ENCODE peak calls at places on chromosomes 3 and 15, in six cellular contexts. R, X, C, K, Y and T are unnamed samples.

GRCh38 chr3:113546414-113546893 is 14.1 kb downstream of the SIDT1 start:
- DNase-seq in Y (no peak), X (no peak), C (no peak), K (no peak), R (no peak), T (no peak)

GRCh38 chr15:58015565-58015964 is 49.9 kb downstream of the ALDH1A2 start:
- DNase-seq in C (no peak), R (no peak), X (no peak), K (no peak), Y (peak; percentile 22), T (no peak)

GRCh38 chr3:52779411-52780297 is 2.3 kb downstream of the ITIH1 start:
- DNase-seq in Y (no peak), K (no peak), R (no peak), C (no peak), X (no peak), T (peak; percentile 16)

GRCh38 chr3:8652323-8652987 is 7.9 kb upstream of the SSUH2 start:
- DNase-seq in C (no peak), R (no peak), K (no peak), Y (no peak), X (no peak), T (no peak)

GRCh38 chr3:32951410-32951811 is at the start of gene CCR4:
- DNase-seq in R (no peak), C (no peak), Y (no peak), K (no peak), X (no peak), T (no peak)

GRCh38 chr3:77885381-77885780 is 845.5 kb downstream of the ROBO2 start:
- DNase-seq in K (no peak), Y (no peak), X (no peak), R (no peak), C (no peak), T (no peak)

GRCh38 chr3:36704280-36704679 is 60.1 kb downstream of the DCLK3 start:
- DNase-seq in X (no peak), C (no peak), Y (no peak), R (no peak), K (no peak), T (no peak)

GRCh38 chr3:141926929-141927328 is 50.5 kb downstream of the ATP1B3 start:
- DNase-seq in R (no peak), Y (no peak), X (no peak), K (no peak), C (no peak), T (peak; percentile 65)

GRCh38 chr3:178709047-178709446 is 172.8 kb downstream of the KCNMB2 start:
- DNase-seq in Y (no peak), X (no peak), C (no peak), R (peak; percentile 4), K (no peak), T (no peak)

GRCh38 chr3:17885986-17886385 is 143.6 kb upstream of the TBC1D5 start:
- DNase-seq in R (no peak), K (no peak), C (no peak), X (no peak), Y (no peak), T (no peak)

GRCh38 chr3:5055352-5056004 is 66.6 kb upstream of the ARL8B start:
- DNase-seq in R (no peak), X (no peak), C (no peak), Y (no peak), K (no peak), T (no peak)

GRCh38 chr15:37093480-37094410 is 6.6 kb downstream of the MEIS2 start:
- DNase-seq in X (no peak), C (no peak), R (peak; percentile 69), K (no peak), Y (peak; percentile 46), T (no peak)

GRCh38 chr3:61154788-61155187 is 96.5 kb downstream of the FHIT start:
- DNase-seq in K (no peak), R (no peak), Y (no peak), X (peak; percentile 39), C (no peak), T (no peak)

GRCh38 chr3:175940881-175941280 is 1081.7 kb downstream of the NAALADL2 start:
- DNase-seq in Y (no peak), X (peak; percentile 31), K (no peak), C (no peak), R (no peak), T (no peak)

GRCh38 chr15:29883126-29883525 is 60.9 kb upstream of the TJP1 start:
- DNase-seq in C (no peak), X (no peak), R (peak; percentile 29), K (no peak), Y (peak; percentile 47), T (no peak)

GRCh38 chr15:58555168-58556027 is 123.6 kb downstream of the LIPC start:
- DNase-seq in R (no peak), C (no peak), K (no peak), Y (no peak), X (no peak), T (no peak)

GRCh38 chr15:100433304-100433703 is 91.5 kb upstream of the ADAMTS17 start:
- DNase-seq in R (no peak), C (no peak), X (no peak), Y (no peak), K (no peak), T (no peak)

GRCh38 chr3:148214695-148215094 is 483.0 kb upstream of the AGTR1 start:
- DNase-seq in X (no peak), K (no peak), C (no peak), Y (no peak), R (no peak), T (no peak)

GRCh38 chr15:89781055-89781454 is 4.9 kb downstream of the MESP2 start:
- DNase-seq in C (no peak), R (no peak), K (no peak), Y (no peak), X (no peak), T (no peak)

GRCh38 chr3:128426128-128426921 is 40.4 kb downstream of the DNAJB8 start:
- DNase-seq in R (no peak), K (peak; percentile 62), X (peak; percentile 41), C (no peak), Y (no peak), T (peak; percentile 80)

GRCh38 chr15:62521396-62521795 is 356.3 kb upstream of the C2CD4B start:
- DNase-seq in X (no peak), R (no peak), Y (no peak), C (no peak), K (no peak), T (no peak)

GRCh38 chr3:142209655-142210054 is 15.7 kb downstream of the GK5 start:
- DNase-seq in R (peak; percentile 72), C (peak; percentile 48), X (peak; percentile 54), Y (peak; percentile 88), K (no peak), T (peak; percentile 22)

GRCh38 chr3:186360779-186361178 is 1.3 kb downstream of the DGKG start:
- DNase-seq in X (no peak), R (no peak), K (no peak), Y (no peak), C (peak; percentile 32), T (peak; percentile 34)

GRCh38 chr3:72329354-72329753 is 518.9 kb downstream of the SHQ1 start:
- DNase-seq in K (peak; percentile 58), Y (peak; percentile 49), R (no peak), C (peak; percentile 47), X (peak; percentile 79), T (peak; percentile 65)

GRCh38 chr3:112810561-112810960 is 36.1 kb downstream of the CD200R1L start:
- DNase-seq in Y (no peak), C (no peak), K (no peak), X (no peak), R (no peak), T (no peak)

GRCh38 chr3:159882784-159883779 is 105.6 kb upstream of the IL12A start:
- DNase-seq in C (no peak), Y (peak; percentile 81), K (no peak), X (peak; percentile 37), R (peak; percentile 97), T (peak; percentile 42)

GRCh38 chr3:184766555-184767261 is 45.3 kb upstream of the VPS8 start:
- DNase-seq in Y (peak; percentile 42), K (no peak), R (peak; percentile 76), C (no peak), X (no peak), T (no peak)

GRCh38 chr3:53255775-53256703 is at the start of gene TKT:
- DNase-seq in Y (peak; percentile 89), K (peak; percentile 91), R (peak; percentile 87), X (peak; percentile 92), C (peak; percentile 83), T (peak; percentile 96)

GRCh38 chr3:50322386-50323091 is at the start of gene HYAL2:
- DNase-seq in Y (no peak), K (peak; percentile 61), C (peak; percentile 87), X (peak; percentile 64), R (no peak), T (peak; percentile 88)

GRCh38 chr3:45163481-45163880 is 17.3 kb upstream of the CDCP1 start:
- DNase-seq in K (no peak), Y (no peak), R (no peak), X (no peak), C (no peak), T (no peak)

GRCh38 chr3:18442743-18443669 is 17.9 kb upstream of the SATB1 start:
- DNase-seq in C (no peak), X (no peak), R (no peak), Y (no peak), K (no peak), T (no peak)

DNA sequence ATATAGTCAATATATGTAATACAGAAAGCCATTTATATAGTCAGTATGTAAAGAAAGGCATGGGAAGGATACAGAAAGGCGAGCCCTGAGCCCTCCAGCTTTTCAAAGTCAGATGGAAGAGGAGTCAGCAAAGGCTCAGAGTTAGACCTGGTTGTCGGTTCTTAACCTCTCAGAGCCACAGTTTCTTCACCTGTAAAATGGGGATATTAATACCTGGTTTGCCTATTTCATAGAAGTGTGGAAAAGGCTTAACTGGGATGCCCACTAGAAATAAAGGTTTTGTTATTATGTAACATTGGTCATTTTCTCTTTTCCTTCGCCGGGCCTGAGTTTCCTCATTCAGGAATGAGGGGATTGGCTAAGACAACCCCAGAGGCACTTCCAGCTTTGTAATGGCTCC is 2.3 kb downstream of the CRELD1 start:
- DNase-seq in C (no peak), Y (no peak), R (no peak), X (no peak), K (no peak), T (no peak)
- H3K27ac ChIP-seq in C (no peak overlapping the region), Y (no peak overlapping the region), R (no peak overlapping the region), X (no peak overlapping the region), K (no peak overlapping the region), T (no peak overlapping the region)

GRCh38 chr3:42019144-42019952 is 57.4 kb upstream of the ULK4 start:
- DNase-seq in C (peak; percentile 64), Y (no peak), R (no peak), K (peak; percentile 68), X (peak; percentile 52), T (no peak)
- H3K4me1 ChIP-seq in C (peaks cover 94% of the 10 kb centered on the region), Y (peaks cover 32% of the 10 kb centered on the region), R (peaks cover 24% of the 10 kb centered on the region), K (peaks cover 55% of the 10 kb centered on the region), X (peaks cover 37% of the 10 kb centered on the region), T (peaks cover 7% of the 10 kb centered on the region)

DNA sequence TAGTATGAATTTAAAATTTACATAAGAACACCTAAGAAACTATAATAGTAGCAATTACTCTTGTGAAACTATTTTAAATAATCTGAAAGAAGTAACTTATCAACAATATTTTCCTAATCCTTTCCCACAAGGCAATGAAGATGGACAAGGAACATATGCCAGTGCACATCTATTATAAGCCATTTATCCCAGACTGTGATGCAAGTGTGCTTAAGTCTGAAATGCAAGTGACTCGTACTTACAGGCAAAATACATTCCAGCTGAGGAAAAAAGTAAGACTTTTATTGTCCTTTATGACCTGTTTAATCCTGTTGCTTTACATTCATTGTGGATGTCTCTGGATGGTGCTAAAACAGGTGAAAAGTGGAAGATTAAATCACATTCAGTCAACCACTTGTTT is 709.4 kb downstream of the ZNF385D start:
- DNase-seq in Y (peak; percentile 7), X (no peak), C (no peak), K (no peak), R (no peak), T (no peak)
- H3K27ac ChIP-seq in Y (no peak overlapping the region), X (no peak overlapping the region), C (no peak overlapping the region), K (no peak overlapping the region), R (no peak overlapping the region), T (no peak overlapping the region)

GRCh38 chr15:73983773-73984172 is 8.3 kb downstream of the STOML1 start:
- DNase-seq in X (no peak), K (no peak), R (no peak), C (no peak), Y (no peak), T (peak; percentile 29)
- H3K4me1 ChIP-seq in X (peaks cover 46% of the 10 kb centered on the region), K (peaks cover 35% of the 10 kb centered on the region), R (peaks cover 47% of the 10 kb centered on the region), C (peaks cover 81% of the 10 kb centered on the region), Y (peaks cover 54% of the 10 kb centered on the region), T (peaks cover 39% of the 10 kb centered on the region)